ENCODE peak calls at places on chromosomes 13 and 19, in six cellular contexts. S is right lobe of liver, Y is AG04450, V is endothelial cell of umbilical vein, W is left ventricle myocardium inferior, H is breast epithelium. C is an unnamed sample.

GRCh38 chr19:13795595-13796300 is 505 bp downstream of the ZSWIM4 start:
- DNase-seq in S (no peak), Y (no peak), V (peak; percentile 25), W (no peak), H (no peak), C (no peak)

GRCh38 chr19:15812059-15812722 is 3.3 kb downstream of the OR10H1 start:
- DNase-seq in S (no peak), Y (no peak), V (no peak), W (no peak), H (no peak), C (no peak)

GRCh38 chr19:43634516-43634876 is 5.2 kb downstream of the CADM4 start:
- DNase-seq in S (no peak), Y (no peak), V (no peak), W (no peak), H (no peak), C (no peak)

GRCh38 chr13:73556902-73557301 is 498.1 kb downstream of the KLF5 start:
- DNase-seq in S (no peak), Y (no peak), V (no peak), W (no peak), H (no peak), C (peak; percentile 2)

GRCh38 chr19:18044825-18045304 is 36.9 kb downstream of the ARRDC2 start:
- DNase-seq in S (peak; percentile 86), Y (no peak), V (no peak), W (peak; percentile 74), H (peak; percentile 73), C (peak; percentile 65)

GRCh38 chr19:2719910-2720776 is 1.0 kb downstream of the DIRAS1 start:
- DNase-seq in S (no peak), Y (no peak), V (no peak), W (peak; percentile 60), H (no peak), C (no peak)

GRCh38 chr19:30802424-30803013 is 430.3 kb downstream of the ZNF536 start:
- DNase-seq in S (no peak), Y (no peak), V (no peak), W (no peak), H (no peak), C (no peak)

GRCh38 chr19:29596080-29596479 is 10.0 kb upstream of the POP4 start:
- DNase-seq in S (no peak), Y (no peak), V (no peak), W (no peak), H (no peak), C (no peak)

GRCh38 chr19:4267101-4267900 is 11.8 kb upstream of the SHD start:
- DNase-seq in S (peak; percentile 62), Y (no peak), V (peak; percentile 26), W (peak; percentile 42), H (no peak), C (peak; percentile 29)

DNA sequence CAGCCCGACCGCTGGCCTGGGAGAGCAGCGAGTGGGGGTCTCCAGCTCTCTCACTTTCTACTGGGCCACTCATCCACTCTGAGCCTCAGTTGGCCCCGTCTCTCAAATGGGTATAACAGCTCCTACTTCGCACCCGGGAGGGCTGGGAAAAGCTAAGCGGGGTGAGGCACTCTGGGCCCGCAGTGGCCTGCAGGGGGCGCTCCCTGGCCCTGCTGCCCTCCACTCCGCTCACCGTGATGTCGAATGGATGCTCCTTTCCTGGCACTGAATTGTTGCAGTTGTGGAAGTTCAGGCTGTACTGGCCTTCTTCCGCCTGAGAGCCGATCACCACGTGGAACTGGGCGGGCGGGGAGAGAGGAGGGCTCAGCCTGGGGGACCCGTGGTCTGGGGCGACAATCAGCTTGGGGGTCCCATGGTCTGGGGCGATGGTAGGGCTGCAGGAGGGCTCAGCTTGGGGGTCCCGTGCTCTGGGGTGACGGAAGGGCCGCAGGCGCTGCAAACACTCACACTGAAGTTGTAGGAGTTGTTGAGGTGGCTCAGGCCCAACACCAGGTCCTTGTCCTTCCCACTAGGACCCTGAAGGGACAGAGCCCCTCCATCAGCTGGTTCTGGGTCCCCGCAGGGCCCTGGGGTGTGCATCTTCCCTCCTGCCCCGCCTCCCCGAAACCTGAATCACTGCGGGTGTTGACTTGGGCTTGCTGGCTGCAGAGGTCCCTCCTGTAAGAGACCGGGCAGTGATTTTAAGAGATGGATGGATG is 3.9 kb downstream of the GPR108 start:
- DNase-seq in S (no peak), Y (no peak), V (no peak), W (no peak), H (no peak), C (no peak)
- TF ChIP-seq CTCF in S (no peak), Y (peak; percentile 17), V (peak; percentile 29), W (peak; percentile 45), H (no peak), C (peak; percentile 33)

DNA sequence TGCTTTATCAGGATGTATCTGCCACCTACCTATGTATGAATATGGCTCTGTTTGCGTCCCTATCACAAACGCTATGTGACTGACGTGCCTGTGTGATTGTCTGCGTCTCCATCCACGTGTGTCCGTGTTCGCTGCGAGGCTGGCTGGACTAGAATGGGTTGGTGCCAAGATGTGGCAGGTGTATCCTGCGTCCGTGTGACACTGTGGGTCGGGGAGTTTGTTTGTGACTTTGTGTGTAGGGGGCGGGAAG is 6.7 kb upstream of the HOOK2 start:
- DNase-seq in S (no peak), Y (no peak), V (peak; percentile 78), W (no peak), H (no peak), C (no peak)
- H3K4me3 ChIP-seq in S (peak overlapping the region; percentile 56), Y (peak overlapping the region; percentile 57), V (peak overlapping the region; percentile 39), W (peak overlapping the region; percentile 69), H (peak overlapping the region; percentile 61), C (peak overlapping the region; percentile 13)

GRCh38 chr19:37329686-37330085 is 41.2 kb upstream of the ZNF527 start:
- DNase-seq in S (no peak), Y (no peak), V (no peak), W (no peak), H (no peak), C (no peak)
- TF ChIP-seq CTCF in S (peak; percentile 20), Y (peak; percentile 9), V (no peak), W (no peak), H (no peak), C (peak; percentile 9)

DNA sequence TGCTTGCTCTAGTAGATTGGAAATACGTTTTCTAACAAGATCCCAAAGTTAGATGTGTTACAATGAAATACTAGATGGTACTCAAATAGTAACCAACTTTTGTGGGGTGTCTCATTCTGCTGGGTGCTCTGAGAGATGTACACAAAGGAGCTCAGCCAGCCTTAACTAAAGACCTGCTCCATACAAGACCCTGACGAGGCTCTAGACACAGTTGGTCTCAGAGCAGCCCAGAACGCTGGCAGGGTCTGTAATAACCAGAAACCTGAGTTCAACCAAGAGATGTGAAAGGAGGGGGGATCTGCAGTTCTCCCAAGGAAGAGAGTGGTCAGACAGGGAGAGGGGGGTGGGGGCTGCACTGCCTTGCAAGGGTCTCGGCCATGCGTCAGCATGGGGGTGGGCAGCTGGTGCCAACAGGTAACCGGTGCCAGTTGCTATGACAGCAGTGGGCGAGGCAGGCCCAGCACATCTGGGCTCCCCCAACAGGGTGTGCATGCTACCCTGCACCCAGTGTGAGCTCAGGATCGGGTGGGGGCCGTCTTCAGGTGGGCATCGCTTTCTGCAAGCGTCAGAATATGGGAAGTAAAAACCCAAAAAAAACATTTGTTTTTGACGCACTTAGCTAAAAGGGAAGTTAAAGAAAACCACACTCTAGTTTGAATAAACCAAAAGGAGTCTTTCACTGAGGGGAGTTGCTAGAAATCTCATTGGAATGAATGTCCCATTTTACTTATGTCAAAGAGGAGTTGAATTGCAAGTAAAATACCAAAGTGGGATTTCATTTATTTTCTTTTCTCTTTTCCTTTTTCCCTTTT is 68.0 kb upstream of the GPR183 start:
- DNase-seq in S (peak; percentile 39), Y (no peak), V (no peak), W (no peak), H (no peak), C (no peak)
- H3K4me3 ChIP-seq in S (no peak overlapping the region), Y (no peak overlapping the region), V (no peak overlapping the region), W (no peak overlapping the region), H (no peak overlapping the region), C (no peak overlapping the region)

GRCh38 chr19:20278342-20278741 is 111.3 kb downstream of the ZNF486 start:
- DNase-seq in S (no peak), Y (no peak), V (no peak), W (no peak), H (no peak), C (no peak)
- TF ChIP-seq CTCF in S (no peak), Y (no peak), V (no peak), W (no peak), H (peak; percentile 46), C (no peak)

DNA sequence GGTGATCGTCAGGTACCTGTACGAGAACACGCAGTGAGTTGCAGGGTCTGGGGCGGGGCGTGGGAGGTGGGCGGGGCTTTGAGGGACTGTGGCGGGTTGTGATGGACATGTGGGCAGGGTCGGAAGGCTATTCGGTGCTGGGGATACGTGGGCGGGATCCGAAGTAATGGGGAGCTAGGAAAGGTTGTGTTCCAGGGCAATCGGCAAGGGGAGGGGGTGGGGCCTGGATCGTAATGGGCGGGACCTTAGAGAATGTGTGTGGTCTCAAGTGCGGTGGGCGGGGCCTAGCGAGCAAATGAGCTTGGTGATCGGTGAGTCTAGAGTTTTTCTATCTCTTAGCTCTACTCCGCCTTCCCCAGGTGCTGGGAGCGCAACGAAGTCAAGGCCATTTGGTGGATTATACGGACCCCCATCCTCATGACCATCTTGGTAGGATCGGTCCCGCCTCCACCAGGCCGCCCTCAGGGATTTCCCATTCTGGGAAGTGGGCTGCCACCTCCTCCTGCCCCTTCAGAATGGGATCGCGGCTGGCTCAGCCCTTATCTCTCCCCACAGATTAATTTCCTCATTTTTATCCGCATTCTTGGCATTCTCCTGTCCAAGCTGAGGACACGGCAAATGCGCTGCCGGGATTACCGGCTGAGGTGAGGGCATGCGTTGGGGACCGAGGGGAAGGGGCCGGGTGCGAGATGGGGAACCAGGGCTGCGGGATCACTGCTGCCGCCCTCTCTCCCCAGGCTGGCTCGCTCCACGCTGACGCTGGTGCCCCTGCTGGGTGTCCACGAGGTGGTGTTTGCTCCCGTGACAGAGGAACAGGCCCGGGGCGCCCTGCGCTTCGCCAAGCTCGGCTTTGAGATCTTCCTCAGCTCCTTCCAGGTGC is 9.6 kb downstream of the GIPR start:
- DNase-seq in S (peak; percentile 58), Y (no peak), V (peak; percentile 89), W (peak; percentile 53), H (peak; percentile 89), C (peak; percentile 57)
- H3K4me3 ChIP-seq in S (peak overlapping the region; percentile 16), Y (peak overlapping the region; percentile 40), V (peak overlapping the region; percentile 12), W (peak overlapping the region; percentile 58), H (peak overlapping the region; percentile 59), C (peak overlapping the region; percentile 12)

DNA sequence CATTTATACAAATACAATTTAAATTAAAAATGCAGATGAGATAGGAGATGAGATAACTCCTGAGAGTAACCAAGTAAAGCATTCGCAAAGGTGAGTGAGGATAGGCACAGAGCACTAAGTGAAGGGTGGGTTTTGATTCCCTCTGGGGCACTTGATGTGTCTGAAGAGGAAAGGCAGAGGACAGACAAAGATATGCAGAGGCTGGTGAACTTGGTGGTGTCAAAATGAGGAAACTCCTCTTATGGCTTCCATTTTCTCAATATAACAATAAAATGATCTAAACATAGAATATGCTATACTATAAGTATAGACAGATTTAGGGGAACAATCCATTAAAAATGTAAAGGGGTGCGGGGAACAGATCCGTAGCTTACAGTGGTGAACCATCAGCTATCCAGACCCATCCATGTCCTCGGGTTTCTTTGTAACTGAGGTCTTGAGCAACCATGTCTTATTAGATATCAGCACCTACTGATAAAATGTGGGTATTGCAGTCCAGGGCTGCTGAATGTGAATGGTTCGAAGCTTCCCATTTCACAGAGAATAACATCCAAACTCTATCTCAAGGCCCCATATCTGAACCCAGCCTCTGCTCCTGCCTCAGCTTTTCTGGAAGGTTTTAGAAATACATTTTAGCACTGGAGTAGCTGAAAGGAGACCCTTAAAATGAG is 73.9 kb upstream of the SLC10A2 start:
- DNase-seq in S (no peak), Y (no peak), V (no peak), W (no peak), H (no peak), C (peak; percentile 2)
- TF ChIP-seq CTCF in S (peak; percentile 64), Y (no peak), V (no peak), W (peak; percentile 62), H (no peak), C (peak; percentile 34)

C was measured in astrocyte of the spinal cord.